ENCODE peak calls at places on chromosomes 1 and 21, in eight cellular contexts. B is colonic mucosa, K is heart left ventricle, A is RWPE2, I is fibroblast of lung, P is upper lobe of right lung, T is small intestine, Q is breast epithelium. L is an unnamed sample.

GRCh38 chr21:42925114-42925907 is at the start of gene ERVH48-1:
- DNase-seq in B (no peak), K (no peak), A (no peak), I (no peak), P (no peak), T (no peak), Q (no peak), L (no peak)

GRCh38 chr1:234645474-234645953 is 35.5 kb upstream of the IRF2BP2 start:
- DNase-seq in B (peak; percentile 14), K (no peak), A (no peak), I (no peak), P (no peak), T (no peak), Q (no peak), L (no peak)

GRCh38 chr1:59730759-59731478 is 83.8 kb upstream of the HOOK1 start:
- DNase-seq in B (peak; percentile 71), K (peak; percentile 64), A (no peak), I (peak; percentile 98), P (no peak), T (peak; percentile 92), Q (peak; percentile 47), L (peak; percentile 73)

GRCh38 chr1:237059244-237059643 is 17.3 kb downstream of the RYR2 start:
- DNase-seq in B (no peak), K (no peak), A (no peak), I (no peak), P (no peak), T (no peak), Q (no peak), L (no peak)

GRCh38 chr1:154547333-154547732 is 11.1 kb downstream of the UBE2Q1 start:
- DNase-seq in B (no peak), K (no peak), A (no peak), I (no peak), P (no peak), T (no peak), Q (no peak), L (no peak)

GRCh38 chr1:36572142-36572715 is 89.5 kb upstream of the CSF3R start:
- DNase-seq in B (no peak), K (no peak), A (no peak), I (no peak), P (peak; percentile 41), T (no peak), Q (no peak), L (no peak)

GRCh38 chr1:162222735-162223134 is 153.2 kb downstream of the NOS1AP start:
- DNase-seq in B (no peak), K (no peak), A (no peak), I (no peak), P (no peak), T (no peak), Q (no peak), L (no peak)

GRCh38 chr21:43734131-43734634 is 15.3 kb downstream of the PDXK start:
- DNase-seq in B (peak; percentile 81), K (no peak), A (no peak), I (no peak), P (peak; percentile 71), T (peak; percentile 95), Q (peak; percentile 76), L (peak; percentile 82)

GRCh38 chr1:39574646-39575045 is 1.9 kb downstream of the PABPC4 start:
- DNase-seq in B (peak; percentile 52), K (no peak), A (no peak), I (peak; percentile 19), P (no peak), T (peak; percentile 72), Q (no peak), L (no peak)

GRCh38 chr1:9418851-9419250 is 120.4 kb upstream of the SLC25A33 start:
- DNase-seq in B (no peak), K (no peak), A (no peak), I (no peak), P (no peak), T (no peak), Q (no peak), L (no peak)

GRCh38 chr1:16250547-16251251 is 13.7 kb upstream of the CPLANE2 start:
- DNase-seq in B (no peak), K (no peak), A (no peak), I (peak; percentile 74), P (peak; percentile 59), T (no peak), Q (no peak), L (no peak)

GRCh38 chr1:11180342-11180744 is 8.8 kb upstream of the ANGPTL7 start:
- DNase-seq in B (no peak), K (no peak), A (no peak), I (peak; percentile 83), P (no peak), T (no peak), Q (no peak), L (no peak)

GRCh38 chr1:184590163-184590750 is 164.4 kb downstream of the EDEM3 start:
- DNase-seq in B (peak; percentile 89), K (no peak), A (no peak), I (no peak), P (no peak), T (peak; percentile 96), Q (peak; percentile 58), L (no peak)

GRCh38 chr1:48661726-48662483 is 114.8 kb downstream of the BEND5 start:
- DNase-seq in B (no peak), K (no peak), A (no peak), I (no peak), P (no peak), T (no peak), Q (no peak), L (no peak)

GRCh38 chr1:8259498-8260290 is 58.2 kb upstream of the SLC45A1 start:
- DNase-seq in B (peak; percentile 69), K (no peak), A (no peak), I (peak; percentile 85), P (peak; percentile 85), T (peak; percentile 52), Q (peak; percentile 88), L (no peak)

GRCh38 chr1:201702936-201703335 is 126.0 kb upstream of the IPO9 start:
- DNase-seq in B (peak; percentile 49), K (peak; percentile 62), A (no peak), I (peak; percentile 50), P (no peak), T (peak; percentile 32), Q (no peak), L (no peak)

GRCh38 chr1:9084883-9085282 is 15.4 kb upstream of the SLC2A5 start:
- DNase-seq in B (no peak), K (peak; percentile 84), A (no peak), I (peak; percentile 37), P (no peak), T (no peak), Q (no peak), L (no peak)

GRCh38 chr1:219927956-219928790 is at the start of gene SLC30A10:
- DNase-seq in B (peak; percentile 60), K (peak; percentile 41), A (no peak), I (peak; percentile 37), P (no peak), T (peak; percentile 88), Q (no peak), L (peak; percentile 74)

DNA sequence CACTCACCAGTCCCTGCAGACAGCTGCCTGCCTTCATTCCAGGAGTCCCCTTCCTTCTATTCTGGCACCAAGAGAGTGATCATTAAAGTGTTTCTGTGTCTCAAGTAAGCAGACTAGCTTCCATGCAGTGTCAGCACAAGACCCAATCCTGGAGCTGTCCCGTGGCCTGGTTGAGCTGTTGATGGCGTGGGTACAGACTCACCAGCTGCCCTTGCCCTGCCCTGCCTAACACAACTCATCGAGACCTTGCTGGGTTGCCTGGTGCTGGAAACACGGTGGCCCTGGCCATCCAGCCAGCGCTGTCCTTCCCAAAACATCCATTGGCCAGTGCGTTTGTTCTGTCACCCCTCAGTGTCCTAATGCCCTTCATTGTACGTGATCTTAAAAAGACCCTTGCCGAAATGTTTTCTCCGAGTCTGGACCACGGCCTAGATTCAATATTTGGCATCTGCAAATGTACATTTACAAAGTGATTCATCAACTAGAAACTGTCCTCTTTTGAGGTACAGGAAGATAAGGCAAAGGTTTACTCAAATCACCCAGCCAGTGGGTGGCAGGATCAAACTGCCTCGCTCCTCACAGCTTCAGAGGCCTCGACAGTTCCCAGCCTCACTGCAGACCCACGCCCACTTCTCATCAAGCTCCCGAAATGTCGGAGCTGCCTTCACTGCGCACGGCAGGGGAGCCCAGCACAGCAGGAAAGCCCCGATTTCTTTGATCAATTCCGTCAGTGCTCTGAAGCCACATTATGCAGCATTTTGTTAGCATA is 494.1 kb downstream of the KIF26B start:
- DNase-seq in B (no peak), K (no peak), A (no peak), I (no peak), P (no peak), T (no peak), Q (no peak), L (no peak)
- H3K4me3 ChIP-seq in B (no peak overlapping the region), K (no peak overlapping the region), A (no peak overlapping the region), I (no peak overlapping the region), P (no peak overlapping the region), T (no peak overlapping the region), Q (no peak overlapping the region), L (no peak overlapping the region)

GRCh38 chr1:22168412-22168973 is 25.6 kb upstream of the WNT4 start:
- DNase-seq in B (no peak), K (no peak), A (no peak), I (no peak), P (no peak), T (no peak), Q (no peak), L (no peak)
- H3K27ac ChIP-seq in B (no peak overlapping the region), K (no peak overlapping the region), A (no peak overlapping the region), I (no peak overlapping the region), P (no peak overlapping the region), T (no peak overlapping the region), Q (no peak overlapping the region), L (no peak overlapping the region)

DNA sequence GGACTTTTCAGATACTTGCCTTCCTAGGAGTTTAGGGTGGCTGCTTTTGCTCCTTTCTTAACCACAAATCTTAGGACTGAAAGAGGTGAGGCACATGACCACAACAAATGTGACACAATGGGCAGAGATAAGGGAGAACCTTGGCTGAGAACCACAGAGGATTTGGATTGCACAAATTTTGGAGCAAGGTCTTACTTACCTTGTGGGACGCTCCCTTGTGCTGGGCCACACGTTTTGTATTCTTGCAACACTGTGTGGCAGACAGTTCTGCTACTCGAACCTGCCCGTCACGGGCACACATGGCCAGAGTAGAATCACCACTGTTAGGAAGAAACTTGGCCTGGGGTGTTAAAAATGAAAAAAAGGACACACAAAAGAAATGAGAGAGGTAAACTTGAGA is 23.9 kb downstream of the DCAF8 start:
- DNase-seq in B (no peak), K (no peak), A (no peak), I (no peak), P (no peak), T (no peak), Q (no peak), L (no peak)
- H3K4me1 ChIP-seq in B (no peaks in the 10 kb centered on the region), K (peaks cover 14% of the 10 kb centered on the region), A (no peaks in the 10 kb centered on the region), I (no peaks in the 10 kb centered on the region), P (no peaks in the 10 kb centered on the region), T (no peaks in the 10 kb centered on the region), Q (no peaks in the 10 kb centered on the region), L (no peaks in the 10 kb centered on the region)

DNA sequence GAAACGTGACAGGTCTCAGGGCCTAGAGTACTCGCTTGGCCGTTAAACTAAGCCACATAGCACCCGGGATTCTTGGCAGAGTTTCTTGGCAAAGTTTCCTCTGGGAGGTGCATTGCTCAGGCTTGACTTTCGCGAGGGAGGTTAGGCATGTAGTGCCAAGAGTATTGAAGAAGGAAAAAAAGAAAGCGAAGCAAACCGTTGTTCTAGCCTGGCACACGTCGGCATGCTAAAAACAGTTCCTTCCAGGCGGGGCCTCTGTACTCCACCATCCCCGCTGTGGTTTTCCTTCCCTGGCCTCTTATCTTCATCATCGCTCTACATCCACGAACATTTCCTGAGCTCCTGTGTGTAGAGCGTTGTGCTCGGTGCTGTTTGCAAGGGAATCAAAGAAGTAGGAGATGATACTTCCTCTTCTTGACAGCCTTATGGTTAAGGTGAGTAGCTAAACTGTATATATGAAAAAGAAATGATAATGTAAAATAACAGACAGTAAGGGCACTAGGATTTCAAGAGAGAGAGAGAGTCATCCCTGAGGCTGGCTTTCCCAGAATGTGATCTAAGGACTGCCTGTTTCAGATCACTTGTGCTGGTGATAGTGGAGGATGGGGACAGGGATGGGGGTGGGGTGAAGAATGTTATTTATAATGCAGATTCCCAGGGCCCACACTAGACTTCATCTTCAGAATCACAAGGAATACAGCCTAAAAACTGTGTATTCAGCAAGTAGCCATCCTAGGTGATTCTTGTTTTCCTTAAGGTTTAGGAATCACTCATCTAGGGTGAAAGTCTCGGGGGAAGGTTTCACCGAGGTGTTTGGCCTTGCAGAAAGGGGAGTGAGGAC is 18.9 kb downstream of the RNF220 start:
- DNase-seq in B (peak; percentile 64), K (peak; percentile 67), A (no peak), I (peak; percentile 80), P (no peak), T (peak; percentile 62), Q (peak; percentile 92), L (no peak)
- H3K4me3 ChIP-seq in B (no peak overlapping the region), K (no peak overlapping the region), A (no peak overlapping the region), I (no peak overlapping the region), P (peak overlapping the region; percentile 1), T (no peak overlapping the region), Q (peak overlapping the region; percentile 10), L (no peak overlapping the region)